ENCODE peak calls at places on chromosomes 7 and 10, in nine cellular contexts. One of them, this sample, is unnamed. For H3K9me3 and H3K4me1, the result is how much of the 10 kb centered on the place peaks cover.

GRCh38 chr10:119406888-119407777 is 135.4 kb downstream of the RGS10 start:
- DNase-seq in thoracic aorta: no peak
- DNase-seq in spleen: no peak
- DNase-seq in neuronal stem cell: no peak
- DNase-seq in pancreas: no peak
- DNase-seq in GM23248: no peak
- DNase-seq in ascending aorta: no peak
- DNase-seq in ovary: no peak
- DNase-seq in IMR-90: no peak
- DNase-seq in this sample: no peak

GRCh38 chr7:1296727-1297475 is 64.2 kb downstream of the UNCX start:
- DNase-seq in thoracic aorta: no peak
- DNase-seq in spleen: peak
- DNase-seq in neuronal stem cell: no peak
- DNase-seq in pancreas: no peak
- DNase-seq in GM23248: no peak
- DNase-seq in ascending aorta: no peak
- DNase-seq in ovary: no peak
- DNase-seq in IMR-90: no peak
- DNase-seq in this sample: no peak

GRCh38 chr10:20363666-20364065 is 533.4 kb downstream of the NEBL start:
- DNase-seq in thoracic aorta: no peak
- DNase-seq in spleen: no peak
- DNase-seq in neuronal stem cell: no peak
- DNase-seq in pancreas: no peak
- DNase-seq in GM23248: no peak
- DNase-seq in ascending aorta: no peak
- DNase-seq in ovary: no peak
- DNase-seq in IMR-90: no peak
- DNase-seq in this sample: no peak

GRCh38 chr7:156816943-156817572 is 75.9 kb downstream of the LMBR1 start:
- DNase-seq in thoracic aorta: no peak
- DNase-seq in spleen: no peak
- DNase-seq in neuronal stem cell: no peak
- DNase-seq in pancreas: no peak
- DNase-seq in GM23248: peak
- DNase-seq in ascending aorta: no peak
- DNase-seq in ovary: no peak
- DNase-seq in IMR-90: peak
- DNase-seq in this sample: no peak

GRCh38 chr7:77651544-77652162 is 44.6 kb upstream of the RSBN1L start:
- DNase-seq in thoracic aorta: no peak
- DNase-seq in spleen: no peak
- DNase-seq in neuronal stem cell: no peak
- DNase-seq in pancreas: no peak
- DNase-seq in GM23248: peak
- DNase-seq in ascending aorta: no peak
- DNase-seq in ovary: no peak
- DNase-seq in IMR-90: peak
- DNase-seq in this sample: peak

GRCh38 chr7:151035902-151036301 is 7.7 kb downstream of the ABCB8 start:
- DNase-seq in thoracic aorta: no peak
- DNase-seq in spleen: no peak
- DNase-seq in neuronal stem cell: no peak
- DNase-seq in pancreas: peak
- DNase-seq in GM23248: no peak
- DNase-seq in ascending aorta: no peak
- DNase-seq in ovary: no peak
- DNase-seq in IMR-90: no peak
- DNase-seq in this sample: no peak

GRCh38 chr10:132059760-132060508 is 5.8 kb upstream of the JAKMIP3 start:
- DNase-seq in thoracic aorta: no peak
- DNase-seq in spleen: peak
- DNase-seq in neuronal stem cell: no peak
- DNase-seq in pancreas: no peak
- DNase-seq in GM23248: no peak
- DNase-seq in ascending aorta: peak
- DNase-seq in ovary: no peak
- DNase-seq in IMR-90: no peak
- DNase-seq in this sample: peak

GRCh38 chr10:123944661-123945060 is 53.1 kb upstream of the CPXM2 start:
- DNase-seq in thoracic aorta: no peak
- DNase-seq in spleen: no peak
- DNase-seq in neuronal stem cell: no peak
- DNase-seq in pancreas: no peak
- DNase-seq in GM23248: no peak
- DNase-seq in ascending aorta: no peak
- DNase-seq in ovary: peak
- DNase-seq in IMR-90: no peak
- DNase-seq in this sample: no peak

GRCh38 chr10:77188511-77188910 is 449.1 kb downstream of the KCNMA1 start:
- DNase-seq in thoracic aorta: no peak
- DNase-seq in spleen: no peak
- DNase-seq in neuronal stem cell: no peak
- DNase-seq in pancreas: no peak
- DNase-seq in GM23248: peak
- DNase-seq in ascending aorta: no peak
- DNase-seq in ovary: no peak
- DNase-seq in IMR-90: peak
- DNase-seq in this sample: no peak

GRCh38 chr7:159227433-159227832 is 82.8 kb upstream of the VIPR2 start:
- DNase-seq in thoracic aorta: no peak
- DNase-seq in spleen: no peak
- DNase-seq in neuronal stem cell: no peak
- DNase-seq in pancreas: no peak
- DNase-seq in GM23248: no peak
- DNase-seq in ascending aorta: no peak
- DNase-seq in ovary: no peak
- DNase-seq in IMR-90: no peak
- DNase-seq in this sample: no peak

GRCh38 chr10:127402596-127403409 is 146.3 kb upstream of the NPS start:
- DNase-seq in thoracic aorta: no peak
- DNase-seq in spleen: peak
- DNase-seq in neuronal stem cell: no peak
- DNase-seq in pancreas: no peak
- DNase-seq in GM23248: no peak
- DNase-seq in ascending aorta: no peak
- DNase-seq in ovary: peak
- DNase-seq in IMR-90: peak
- DNase-seq in this sample: no peak

GRCh38 chr10:14500172-14500765 is 169.5 kb upstream of the FRMD4A start:
- DNase-seq in thoracic aorta: no peak
- DNase-seq in spleen: no peak
- DNase-seq in neuronal stem cell: no peak
- DNase-seq in pancreas: no peak
- DNase-seq in GM23248: no peak
- DNase-seq in ascending aorta: no peak
- DNase-seq in ovary: no peak
- DNase-seq in IMR-90: no peak
- DNase-seq in this sample: no peak

GRCh38 chr10:18436902-18437301 is 214.5 kb downstream of the NSUN6 start:
- DNase-seq in thoracic aorta: no peak
- DNase-seq in spleen: no peak
- DNase-seq in neuronal stem cell: no peak
- DNase-seq in pancreas: no peak
- DNase-seq in GM23248: no peak
- DNase-seq in ascending aorta: no peak
- DNase-seq in ovary: no peak
- DNase-seq in IMR-90: no peak
- DNase-seq in this sample: no peak

GRCh38 chr10:126919426-126919825 is 14.2 kb downstream of the DOCK1 start:
- DNase-seq in thoracic aorta: no peak
- DNase-seq in spleen: no peak
- DNase-seq in neuronal stem cell: no peak
- DNase-seq in pancreas: no peak
- DNase-seq in GM23248: no peak
- DNase-seq in ascending aorta: no peak
- DNase-seq in ovary: no peak
- DNase-seq in IMR-90: no peak
- DNase-seq in this sample: no peak

GRCh38 chr7:99739699-99740572 is 4.9 kb upstream of the CYP3A7 start:
- DNase-seq in thoracic aorta: no peak
- DNase-seq in spleen: no peak
- DNase-seq in neuronal stem cell: no peak
- DNase-seq in pancreas: no peak
- DNase-seq in GM23248: no peak
- DNase-seq in ascending aorta: no peak
- DNase-seq in ovary: no peak
- DNase-seq in IMR-90: no peak
- DNase-seq in this sample: no peak

GRCh38 chr10:104351067-104351681 is 2.5 kb upstream of the CFAP58 start:
- DNase-seq in thoracic aorta: no peak
- DNase-seq in spleen: no peak
- DNase-seq in neuronal stem cell: no peak
- DNase-seq in pancreas: no peak
- DNase-seq in GM23248: peak
- DNase-seq in ascending aorta: no peak
- DNase-seq in ovary: no peak
- DNase-seq in IMR-90: peak
- DNase-seq in this sample: no peak

GRCh38 chr10:96665306-96665705 is 55.0 kb downstream of the PIK3AP1 start:
- DNase-seq in thoracic aorta: no peak
- DNase-seq in spleen: no peak
- DNase-seq in neuronal stem cell: no peak
- DNase-seq in pancreas: no peak
- DNase-seq in GM23248: peak
- DNase-seq in ascending aorta: no peak
- DNase-seq in ovary: no peak
- DNase-seq in IMR-90: peak
- DNase-seq in this sample: peak

GRCh38 chr10:3874988-3875841 is 90.2 kb upstream of the KLF6 start:
- DNase-seq in thoracic aorta: no peak
- DNase-seq in spleen: no peak
- DNase-seq in neuronal stem cell: no peak
- DNase-seq in pancreas: no peak
- DNase-seq in GM23248: no peak
- DNase-seq in ascending aorta: no peak
- DNase-seq in ovary: no peak
- DNase-seq in IMR-90: no peak
- DNase-seq in this sample: no peak

GRCh38 chr10:12608761-12609160 is 259.4 kb downstream of the CAMK1D start:
- DNase-seq in thoracic aorta: no peak
- DNase-seq in spleen: no peak
- DNase-seq in neuronal stem cell: no peak
- DNase-seq in pancreas: no peak
- DNase-seq in GM23248: no peak
- DNase-seq in ascending aorta: no peak
- DNase-seq in ovary: no peak
- DNase-seq in IMR-90: no peak
- DNase-seq in this sample: no peak

GRCh38 chr10:62148155-62148554 is 120.5 kb downstream of the RTKN2 start:
- DNase-seq in thoracic aorta: no peak
- DNase-seq in spleen: no peak
- DNase-seq in neuronal stem cell: no peak
- DNase-seq in pancreas: no peak
- DNase-seq in GM23248: no peak
- DNase-seq in ascending aorta: no peak
- DNase-seq in ovary: no peak
- DNase-seq in IMR-90: no peak
- DNase-seq in this sample: no peak

DNA sequence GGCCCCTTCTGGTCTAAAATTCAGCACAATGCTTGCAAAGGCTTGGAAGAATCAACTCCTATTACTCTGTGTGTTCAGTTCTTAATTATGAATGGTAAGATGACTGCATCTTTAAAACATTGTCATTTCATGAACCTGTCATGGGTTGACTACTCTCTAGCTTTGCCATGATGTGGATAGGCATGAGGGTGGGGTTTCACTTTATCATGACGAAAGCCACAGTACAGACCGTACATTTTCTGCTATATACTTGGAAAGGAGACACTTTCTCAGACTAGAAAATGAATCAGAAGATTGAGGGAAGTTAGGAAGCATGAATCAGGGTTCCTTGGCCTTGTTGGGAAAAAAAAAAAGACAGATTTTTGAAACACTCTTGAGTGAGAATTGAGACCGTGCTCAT is 19.7 kb upstream of the MSRB2 start:
- DNase-seq in thoracic aorta: no peak
- DNase-seq in spleen: no peak
- DNase-seq in neuronal stem cell: no peak
- DNase-seq in pancreas: no peak
- DNase-seq in GM23248: peak
- DNase-seq in ascending aorta: no peak
- DNase-seq in ovary: no peak
- DNase-seq in IMR-90: no peak
- DNase-seq in this sample: no peak
- H3K9me3 ChIP-seq in thoracic aorta: under half
- H3K9me3 ChIP-seq in spleen: under half
- H3K9me3 ChIP-seq in neuronal stem cell: under half
- H3K9me3 ChIP-seq in pancreas: under half
- H3K9me3 ChIP-seq in GM23248: under half
- H3K9me3 ChIP-seq in ascending aorta: under half
- H3K9me3 ChIP-seq in ovary: under half
- H3K9me3 ChIP-seq in IMR-90: under half
- H3K9me3 ChIP-seq in this sample: under half

GRCh38 chr7:32102432-32102851 is 32.2 kb upstream of the PDE1C start:
- DNase-seq in thoracic aorta: no peak
- DNase-seq in spleen: no peak
- DNase-seq in neuronal stem cell: no peak
- DNase-seq in pancreas: no peak
- DNase-seq in GM23248: no peak
- DNase-seq in ascending aorta: no peak
- DNase-seq in ovary: no peak
- DNase-seq in IMR-90: no peak
- DNase-seq in this sample: peak
- H3K27ac ChIP-seq in thoracic aorta: no peak
- H3K27ac ChIP-seq in spleen: no peak
- H3K27ac ChIP-seq in neuronal stem cell: no peak
- H3K27ac ChIP-seq in pancreas: no peak
- H3K27ac ChIP-seq in GM23248: no peak
- H3K27ac ChIP-seq in ascending aorta: no peak
- H3K27ac ChIP-seq in ovary: no peak
- H3K27ac ChIP-seq in IMR-90: no peak
- H3K27ac ChIP-seq in this sample: no peak

GRCh38 chr7:73716318-73716890 is 3.1 kb downstream of the STX1A start:
- DNase-seq in thoracic aorta: no peak
- DNase-seq in spleen: no peak
- DNase-seq in neuronal stem cell: no peak
- DNase-seq in pancreas: no peak
- DNase-seq in GM23248: no peak
- DNase-seq in ascending aorta: no peak
- DNase-seq in ovary: no peak
- DNase-seq in IMR-90: no peak
- DNase-seq in this sample: no peak
- H3K4me1 ChIP-seq in thoracic aorta: half or more
- H3K4me1 ChIP-seq in spleen: under half
- H3K4me1 ChIP-seq in neuronal stem cell: under half
- H3K4me1 ChIP-seq in pancreas: under half
- H3K4me1 ChIP-seq in GM23248: under half
- H3K4me1 ChIP-seq in ascending aorta: under half
- H3K4me1 ChIP-seq in ovary: under half
- H3K4me1 ChIP-seq in IMR-90: under half
- H3K4me1 ChIP-seq in this sample: under half

DNA sequence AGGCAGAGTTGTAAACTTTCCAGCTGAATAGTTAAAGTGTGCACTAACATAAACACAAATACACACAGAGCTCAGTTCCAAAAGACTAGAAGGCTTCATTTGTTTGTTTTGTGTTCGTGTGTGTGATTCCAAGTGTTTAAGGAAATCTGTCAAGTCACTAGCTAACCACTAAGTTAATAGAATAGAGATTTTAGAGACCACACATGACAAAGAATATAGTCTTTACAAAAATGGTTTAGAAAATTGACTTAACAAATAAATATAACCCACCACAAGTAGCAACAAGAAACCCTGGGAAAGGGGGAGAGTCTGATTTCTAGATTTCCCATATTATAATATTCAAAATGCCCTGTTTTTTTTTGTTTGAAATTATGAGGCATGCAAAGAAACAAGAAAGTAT is 209.4 kb downstream of the FZD1 start:
- DNase-seq in thoracic aorta: no peak
- DNase-seq in spleen: no peak
- DNase-seq in neuronal stem cell: no peak
- DNase-seq in pancreas: no peak
- DNase-seq in GM23248: no peak
- DNase-seq in ascending aorta: no peak
- DNase-seq in ovary: no peak
- DNase-seq in IMR-90: no peak
- DNase-seq in this sample: no peak
- H3K9me3 ChIP-seq in thoracic aorta: under half
- H3K9me3 ChIP-seq in spleen: under half
- H3K9me3 ChIP-seq in neuronal stem cell: under half
- H3K9me3 ChIP-seq in pancreas: under half
- H3K9me3 ChIP-seq in GM23248: under half
- H3K9me3 ChIP-seq in ascending aorta: under half
- H3K9me3 ChIP-seq in ovary: under half
- H3K9me3 ChIP-seq in IMR-90: under half
- H3K9me3 ChIP-seq in this sample: under half

This sample was measured in SJSA1.